ENCODE peak calls at places on chromosomes 4 and X, in eight cellular contexts. K is sigmoid colon, G is GM23248, J is OCI-LY7, I is cardiac fibroblast, W is PC-3, U is neuronal stem cell, Z is fibroblast of lung. Q is an unnamed sample.
A peak's percentile ranks its signal among the peaks of the same experiment; 100 is the strongest.

GRCh38 chr4:41538887-41539498 is 1.0 kb downstream of the LIMCH1 start:
- DNase-seq in I (no peak), Z (peak; percentile 62), K (no peak), W (peak; percentile 74), J (no peak), G (peak; percentile 37), U (no peak), Q (peak; percentile 15)

GRCh38 chrX:65644621-65645287 is 22.7 kb upstream of the MSN start:
- DNase-seq in U (no peak), Z (peak; percentile 87), G (peak; percentile 87), K (peak; percentile 94), W (peak; percentile 91), J (no peak), I (peak; percentile 87), Q (peak; percentile 81)

GRCh38 chrX:34848281-34848680 is 94.3 kb upstream of the FAM47B start:
- DNase-seq in Z (peak; percentile 21), I (peak; percentile 38), W (peak; percentile 29), J (no peak), U (no peak), K (no peak), G (peak; percentile 71), Q (peak; percentile 55)

GRCh38 chr4:1404573-1405248 is 1.5 kb downstream of the NKX1-1 start:
- DNase-seq in K (peak; percentile 30), J (no peak), U (no peak), G (no peak), I (no peak), W (no peak), Z (no peak), Q (no peak)

GRCh38 chrX:106874075-106874474 is 29.1 kb downstream of the RIPPLY1 start:
- DNase-seq in K (no peak), Z (peak; percentile 17), J (peak; percentile 43), I (peak; percentile 41), W (peak; percentile 70), G (peak; percentile 50), U (no peak), Q (no peak)

GRCh38 chr4:8595237-8596087 is 2.9 kb downstream of the CPZ start:
- DNase-seq in J (no peak), U (no peak), G (no peak), K (no peak), W (no peak), I (no peak), Z (peak; percentile 25), Q (no peak)

GRCh38 chrX:103879339-103879738 is 47.3 kb upstream of the RAB9B start:
- DNase-seq in G (peak; percentile 60), W (peak; percentile 57), K (no peak), J (no peak), Z (peak; percentile 62), I (peak; percentile 28), U (no peak), Q (peak; percentile 51)

GRCh38 chrX:115017455-115017854 is at the start of gene IL13RA2:
- DNase-seq in J (no peak), W (no peak), K (no peak), U (no peak), Z (peak; percentile 15), G (no peak), I (peak; percentile 37), Q (no peak)

GRCh38 chr4:78766026-78766425 is 10.1 kb upstream of the BMP2K start:
- DNase-seq in K (no peak), J (no peak), U (no peak), G (peak; percentile 62), I (peak; percentile 90), W (no peak), Z (peak; percentile 58), Q (no peak)

GRCh38 chrX:916235-916609 is 285.6 kb downstream of the SHOX start:
- DNase-seq in I (no peak), Z (no peak), W (no peak), G (peak; percentile 2), U (no peak), J (no peak), K (no peak), Q (no peak)

GRCh38 chr4:4333265-4333706 is 43.2 kb downstream of the ZBTB49 start:
- DNase-seq in J (no peak), U (no peak), I (peak; percentile 90), K (peak; percentile 60), G (peak; percentile 80), W (peak; percentile 21), Z (peak; percentile 90), Q (peak; percentile 41)

GRCh38 chrX:132918523-132918922 is 39.9 kb downstream of the HS6ST2 start:
- DNase-seq in I (no peak), U (no peak), J (no peak), Z (no peak), K (no peak), W (no peak), G (no peak), Q (no peak)

GRCh38 chr4:169109276-169109675 is 99.2 kb upstream of the CBR4 start:
- DNase-seq in I (no peak), U (no peak), W (no peak), G (no peak), K (no peak), Z (no peak), J (no peak), Q (no peak)

DNA sequence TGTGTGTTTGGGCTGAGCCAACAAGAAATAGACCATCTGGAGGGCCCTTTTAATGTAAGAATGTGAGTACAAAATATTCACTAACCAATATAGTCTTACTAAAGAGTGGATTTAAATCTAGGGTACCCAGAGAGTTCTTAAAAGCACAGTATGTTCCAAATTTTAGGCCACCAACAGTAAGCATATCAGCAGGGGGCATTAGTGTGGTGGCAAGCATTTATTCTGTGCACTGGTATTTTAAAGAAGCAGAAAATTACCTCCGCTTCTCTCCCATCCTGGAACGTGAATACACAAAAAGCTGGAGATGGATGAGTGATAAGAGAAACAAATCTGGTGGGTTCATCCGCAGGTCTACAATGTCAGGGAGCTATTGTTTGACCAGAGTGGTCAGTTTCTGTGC is 444.5 kb upstream of the IGFBP7 start:
- DNase-seq in K (no peak), I (no peak), J (no peak), U (no peak), Z (no peak), W (no peak), G (no peak), Q (no peak)
- H3K4me3 ChIP-seq in K (no peak overlapping the region), I (no peak overlapping the region), J (no peak overlapping the region), U (no peak overlapping the region), Z (no peak overlapping the region), W (no peak overlapping the region), G (no peak overlapping the region), Q (no peak overlapping the region)

GRCh38 chrX:47620303-47620685 is 637 bp upstream of the SYN1 start:
- DNase-seq in W (no peak), J (no peak), U (no peak), I (no peak), K (no peak), Z (no peak), G (no peak), Q (no peak)

GRCh38 chrX:47621851-47622250 is 2.2 kb upstream of the SYN1 start:
- DNase-seq in I (no peak), Z (no peak), W (no peak), G (no peak), U (no peak), J (no peak), K (no peak), Q (no peak)

GRCh38 chrX:47625365-47625764 is 4.4 kb downstream of the CFP start:
- DNase-seq in I (no peak), G (no peak), U (no peak), W (no peak), J (no peak), K (no peak), Z (no peak), Q (no peak)

GRCh38 chrX:47619486-47620302 is at the start of gene SYN1:
- DNase-seq in G (peak; percentile 89), Z (peak; percentile 74), W (peak; percentile 38), U (peak; percentile 79), J (no peak), K (peak; percentile 86), I (peak; percentile 88), Q (peak; percentile 56)

GRCh38 chrX:47623540-47624027 is 3.9 kb upstream of the SYN1 start:
- DNase-seq in U (peak; percentile 56), W (no peak), J (no peak), Z (peak; percentile 79), G (peak; percentile 76), K (no peak), I (peak; percentile 86), Q (peak; percentile 26)
- H3K4me3 ChIP-seq in U (peak overlapping the region; percentile 45), W (no peak overlapping the region), J (no peak overlapping the region), Z (peak overlapping the region; percentile 26), G (peak overlapping the region; percentile 59), K (peak overlapping the region; percentile 5), I (peak overlapping the region; percentile 31), Q (no peak overlapping the region)

GRCh38 chr4:113975578-113975977 is 3.9 kb downstream of the ARSJ start:
- DNase-seq in K (no peak), W (no peak), J (no peak), G (no peak), U (no peak), I (no peak), Z (peak; percentile 26), Q (no peak)

GRCh38 chr4:113979157-113979972 is at the start of gene ARSJ:
- DNase-seq in G (peak; percentile 91), U (peak; percentile 63), J (no peak), Z (peak; percentile 86), K (peak; percentile 81), I (peak; percentile 86), W (peak; percentile 64), Q (peak; percentile 82)

GRCh38 chr4:113978105-113978504 is 1.3 kb downstream of the ARSJ start:
- DNase-seq in Z (no peak), I (no peak), U (no peak), W (no peak), G (no peak), J (no peak), K (no peak), Q (no peak)

GRCh38 chr4:113978561-113979156 is 788 bp downstream of the ARSJ start:
- DNase-seq in Z (peak; percentile 43), J (no peak), U (no peak), G (peak; percentile 21), K (no peak), I (no peak), W (peak; percentile 40), Q (peak; percentile 54)

DNA sequence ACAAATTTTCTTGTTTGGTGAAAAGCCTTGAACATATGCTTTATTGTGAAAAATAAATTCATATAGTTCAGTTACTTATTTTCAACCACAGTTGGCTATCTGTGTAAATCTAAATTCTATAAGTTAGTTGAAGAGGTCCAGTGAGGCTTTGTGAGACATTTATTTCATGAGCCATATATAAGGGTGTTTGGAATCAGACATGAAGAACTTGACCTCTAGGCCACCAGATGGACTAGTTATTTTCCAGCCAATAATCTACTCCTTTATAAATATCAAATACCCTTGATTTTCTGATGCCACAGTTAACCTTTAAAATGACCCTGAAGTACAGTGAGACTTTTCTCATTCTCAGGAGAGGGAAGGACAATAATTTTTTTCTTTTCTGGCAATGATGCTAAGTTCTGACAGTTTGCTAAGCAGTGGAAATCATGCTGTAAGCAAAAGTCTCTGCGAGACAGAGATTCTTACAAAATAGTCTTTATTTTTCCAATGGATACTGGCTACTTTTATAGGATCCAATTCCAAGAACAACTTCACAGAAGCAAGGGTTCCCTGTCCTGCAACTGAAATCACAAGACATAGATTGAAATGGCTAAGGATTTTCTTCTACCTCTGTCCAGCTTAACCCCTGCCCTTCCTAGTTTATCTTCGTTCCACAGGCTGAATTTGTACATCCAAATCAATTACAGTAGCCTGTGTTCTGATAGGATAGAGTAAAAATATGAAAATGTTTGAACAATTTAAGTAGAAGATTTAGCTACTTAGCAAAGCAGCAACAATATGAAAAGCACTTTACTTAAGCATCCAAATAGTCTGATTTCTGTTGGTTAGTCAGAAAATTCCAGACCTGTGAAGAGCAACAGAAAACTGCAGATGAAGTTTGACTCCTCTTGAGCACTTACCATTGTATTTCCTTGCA is 2.3 kb downstream of the ARSJ start:
- DNase-seq in J (no peak), U (no peak), G (peak; percentile 52), Z (peak; percentile 50), K (no peak), W (no peak), I (no peak), Q (peak; percentile 12)
- H3K4me3 ChIP-seq in J (no peak overlapping the region), U (no peak overlapping the region), G (peak overlapping the region; percentile 89), Z (peak overlapping the region; percentile 87), K (peak overlapping the region; percentile 67), W (peak overlapping the region; percentile 74), I (peak overlapping the region; percentile 80), Q (peak overlapping the region; percentile 58)

GRCh38 chr4:128572778-128573241 is 236.7 kb upstream of the JADE1 start:
- DNase-seq in Z (no peak), W (peak; percentile 38), I (no peak), K (no peak), G (no peak), U (no peak), J (no peak), Q (peak; percentile 51)
- H3K4me3 ChIP-seq in Z (no peak overlapping the region), W (no peak overlapping the region), I (no peak overlapping the region), K (no peak overlapping the region), G (no peak overlapping the region), U (no peak overlapping the region), J (no peak overlapping the region), Q (no peak overlapping the region)